ENCODE peak calls at places on chromosomes 1 and 21, in five cellular contexts. T, L, B, V and W are unnamed samples.

GRCh38 chr1:53896673-53897229 is 2.8 kb downstream of the DIO1 start:
- DNase-seq in T (no peak), L (peak), B (peak), V (peak), W (no peak)

GRCh38 chr1:12650001-12650421 is 6.1 kb downstream of the AADACL4 start:
- DNase-seq in T (no peak), L (peak), B (no peak), V (no peak), W (no peak)

GRCh38 chr21:16195896-16196443 is 466.2 kb downstream of the USP25 start:
- DNase-seq in T (no peak), L (peak), B (no peak), V (no peak), W (no peak)

GRCh38 chr1:85166343-85166742 is 34.5 kb downstream of the SYDE2 start:
- DNase-seq in T (no peak), L (no peak), B (no peak), V (no peak), W (no peak)

GRCh38 chr1:200180821-200181220 is 153.3 kb downstream of the NR5A2 start:
- DNase-seq in T (no peak), L (peak), B (peak), V (peak), W (no peak)

GRCh38 chr1:153563991-153564390 is 1.7 kb downstream of the S100A2 start:
- DNase-seq in T (no peak), L (no peak), B (no peak), V (no peak), W (no peak)

GRCh38 chr1:41355761-41356160 is 5.5 kb upstream of the FOXO6 start:
- DNase-seq in T (no peak), L (no peak), B (no peak), V (no peak), W (no peak)

GRCh38 chr1:62311473-62311943 is 7.7 kb downstream of the KANK4 start:
- DNase-seq in T (no peak), L (no peak), B (no peak), V (no peak), W (no peak)

GRCh38 chr1:202162049-202162417 is 1.6 kb upstream of the PTPN7 start:
- DNase-seq in T (no peak), L (no peak), B (no peak), V (no peak), W (peak)

GRCh38 chr1:53546409-53547155 is 87.4 kb downstream of the DMRTB1 start:
- DNase-seq in T (no peak), L (no peak), B (no peak), V (no peak), W (no peak)